ENCODE peak calls at places on chromosome 2, in nine cellular contexts. P is WERI-Rb-1, O is right atrium auricular region, V is retinal pigment epithelial cell, C is Peyer's patch, J is activated B cell treated with CpG ODN at 0.5 μM for 24 hours, Q is neural progenitor cell, L is GM12864, W is HCT116. D is an unnamed sample.

GRCh38 chr2:86107031-86107430 is 996 bp downstream of the PTCD3 start:
- DNase-seq in P (no peak), O (no peak), V (no peak), C (no peak), J (no peak), Q (no peak), L (no peak), W (no peak), D (no peak)

GRCh38 chr2:171210864-171211431 is 50.3 kb upstream of the TLK1 start:
- DNase-seq in P (no peak), O (no peak), V (no peak), C (no peak), J (no peak), Q (no peak), L (peak), W (no peak), D (no peak)

GRCh38 chr2:231187736-231188505 is 10.5 kb upstream of the ARMC9 start:
- DNase-seq in P (no peak), O (peak), V (no peak), C (no peak), J (no peak), Q (no peak), L (no peak), W (no peak), D (no peak)

GRCh38 chr2:195531754-195532153 is 125.3 kb upstream of the SLC39A10 start:
- DNase-seq in P (no peak), O (no peak), V (no peak), C (no peak), J (no peak), Q (no peak), L (no peak), W (no peak), D (no peak)

GRCh38 chr2:233546101-233546500 is 20.5 kb downstream of the USP40 start:
- DNase-seq in P (no peak), O (no peak), V (no peak), C (no peak), J (no peak), Q (no peak), L (no peak), W (no peak), D (no peak)

GRCh38 chr2:7031424-7032245 is 114.4 kb downstream of the RNF144A start:
- DNase-seq in P (peak), O (no peak), V (no peak), C (peak), J (no peak), Q (no peak), L (no peak), W (peak), D (no peak)

GRCh38 chr2:234020332-234020731 is 30.2 kb upstream of the SPP2 start:
- DNase-seq in P (no peak), O (no peak), V (no peak), C (no peak), J (no peak), Q (no peak), L (no peak), W (no peak), D (no peak)

GRCh38 chr2:73851274-73851673 is 22.5 kb downstream of the STAMBP start:
- DNase-seq in P (peak), O (no peak), V (no peak), C (peak), J (no peak), Q (no peak), L (no peak), W (peak), D (no peak)

GRCh38 chr2:175004980-175005832 is at the start of gene CHN1:
- DNase-seq in P (peak), O (peak), V (peak), C (peak), J (peak), Q (peak), L (no peak), W (no peak), D (peak)

GRCh38 chr2:38075436-38076249 is at the start of gene CYP1B1:
- DNase-seq in P (no peak), O (no peak), V (no peak), C (no peak), J (peak), Q (peak), L (no peak), W (no peak), D (no peak)

GRCh38 chr2:217943379-217944321 is 59.1 kb downstream of the TNS1 start:
- DNase-seq in P (peak), O (peak), V (no peak), C (peak), J (no peak), Q (peak), L (no peak), W (peak), D (no peak)

GRCh38 chr2:215622836-215623235 is 187.0 kb upstream of the FN1 start:
- DNase-seq in P (no peak), O (no peak), V (no peak), C (no peak), J (no peak), Q (no peak), L (no peak), W (no peak), D (no peak)

GRCh38 chr2:3108105-3108504 is 269.5 kb downstream of the EIPR1 start:
- DNase-seq in P (peak), O (peak), V (no peak), C (no peak), J (no peak), Q (no peak), L (no peak), W (no peak), D (no peak)

GRCh38 chr2:42881732-42882131 is 89.3 kb upstream of the HAAO start:
- DNase-seq in P (no peak), O (no peak), V (no peak), C (no peak), J (no peak), Q (no peak), L (no peak), W (no peak), D (no peak)

GRCh38 chr2:30234180-30234971 is 3.0 kb downstream of the LBH start:
- DNase-seq in P (no peak), O (peak), V (peak), C (no peak), J (no peak), Q (peak), L (no peak), W (no peak), D (no peak)

GRCh38 chr2:142445542-142445941 is 314.7 kb upstream of the LRP1B start:
- DNase-seq in P (no peak), O (no peak), V (no peak), C (no peak), J (no peak), Q (no peak), L (no peak), W (no peak), D (no peak)

GRCh38 chr2:174729797-174730529 is 34.3 kb downstream of the CHRNA1 start:
- DNase-seq in P (no peak), O (no peak), V (no peak), C (no peak), J (peak), Q (peak), L (no peak), W (no peak), D (no peak)

GRCh38 chr2:45874324-45874723 is 222.8 kb downstream of the PRKCE start:
- DNase-seq in P (peak), O (peak), V (no peak), C (no peak), J (no peak), Q (no peak), L (no peak), W (no peak), D (no peak)

GRCh38 chr2:134289225-134289624 is 35.4 kb downstream of the MGAT5 start:
- DNase-seq in P (no peak), O (no peak), V (no peak), C (no peak), J (no peak), Q (no peak), L (no peak), W (no peak), D (peak)

GRCh38 chr2:146661494-146662096 is 1183.2 kb upstream of the ACVR2A start:
- DNase-seq in P (no peak), O (no peak), V (no peak), C (no peak), J (no peak), Q (peak), L (no peak), W (peak), D (no peak)

GRCh38 chr2:205800804-205801203 is 118.5 kb downstream of the NRP2 start:
- DNase-seq in P (no peak), O (no peak), V (no peak), C (no peak), J (no peak), Q (no peak), L (no peak), W (no peak), D (no peak)

GRCh38 chr2:60527762-60528161 is 25.7 kb downstream of the BCL11A start:
- DNase-seq in P (no peak), O (no peak), V (no peak), C (no peak), J (no peak), Q (no peak), L (no peak), W (no peak), D (no peak)

GRCh38 chr2:60528366-60528765 is 25.1 kb downstream of the BCL11A start:
- DNase-seq in P (no peak), O (no peak), V (no peak), C (no peak), J (no peak), Q (no peak), L (no peak), W (no peak), D (no peak)

GRCh38 chr2:60523987-60524386 is 29.5 kb downstream of the BCL11A start:
- DNase-seq in P (no peak), O (no peak), V (no peak), C (no peak), J (no peak), Q (no peak), L (no peak), W (no peak), D (no peak)

GRCh38 chr2:60526623-60527022 is 26.8 kb downstream of the BCL11A start:
- DNase-seq in P (peak), O (no peak), V (no peak), C (no peak), J (no peak), Q (no peak), L (no peak), W (no peak), D (no peak)

DNA sequence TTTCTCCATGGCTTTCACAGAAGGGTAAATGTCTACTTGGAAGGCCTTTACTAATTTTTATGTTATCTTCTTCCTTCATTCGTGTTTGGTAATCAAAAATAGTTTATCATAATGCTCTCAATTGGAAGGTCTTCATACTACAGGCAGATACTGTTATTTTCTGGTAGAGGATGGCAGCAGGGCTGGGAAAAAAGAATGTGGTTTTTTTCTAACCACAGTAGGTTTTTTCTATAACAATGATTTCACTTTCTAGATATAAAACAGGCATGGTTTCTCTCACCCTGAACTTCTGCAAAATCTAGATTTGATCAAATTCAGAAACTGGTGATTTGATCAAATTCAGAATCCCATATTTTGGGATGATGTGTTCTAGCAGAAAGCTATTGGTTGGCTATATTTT is 27.6 kb downstream of the BCL11A start:
- DNase-seq in P (no peak), O (no peak), V (no peak), C (no peak), J (no peak), Q (no peak), L (no peak), W (no peak), D (no peak)
- TF ChIP-seq CTCF in P (no peak), O (no peak), V (no peak), C (no peak), J (no peak), Q (no peak), L (no peak), W (no peak), D (no peak)

DNA sequence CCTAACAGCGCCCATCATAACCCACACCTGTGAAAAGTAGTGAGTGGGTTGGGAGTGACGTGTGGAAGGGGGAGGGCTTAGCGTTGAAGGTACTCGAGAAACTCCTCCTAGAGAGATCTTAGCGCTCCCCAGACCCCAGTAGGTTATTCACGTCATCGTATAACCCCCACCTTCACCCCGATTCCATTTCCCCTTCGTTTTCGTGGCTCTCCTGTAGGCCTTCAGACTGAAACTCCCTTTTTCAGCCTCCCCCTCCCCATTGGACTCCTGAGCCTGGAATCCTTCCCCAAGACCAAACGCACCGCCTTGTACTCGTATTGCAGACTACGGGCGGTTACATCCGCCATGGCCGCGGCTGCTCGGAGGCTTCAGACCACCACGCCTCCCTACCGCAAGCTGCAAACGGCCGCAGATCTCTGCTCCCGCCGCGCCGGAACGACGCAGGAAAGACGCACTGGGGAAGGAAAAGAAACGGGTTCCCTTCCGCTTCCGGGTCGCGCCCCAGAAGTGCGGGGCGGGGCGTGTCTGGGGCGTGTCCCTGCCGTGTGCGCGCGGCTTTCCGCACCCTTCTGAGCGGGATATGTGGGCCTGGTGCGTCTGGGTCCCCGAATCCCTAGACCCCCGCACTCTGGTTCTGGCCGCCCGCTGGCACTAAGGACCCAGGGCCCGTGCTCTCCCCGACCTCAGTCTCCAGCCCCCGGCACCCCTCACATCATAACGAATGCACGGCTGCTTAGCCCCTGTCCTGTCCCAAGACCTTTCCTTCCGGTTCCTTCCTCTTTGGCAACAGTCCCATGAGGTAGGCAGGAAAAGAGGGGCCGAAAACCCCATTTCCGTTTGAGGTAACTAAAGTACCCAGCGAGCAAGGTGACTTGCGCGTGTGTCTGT is at the start of gene SNRNP200:
- DNase-seq in P (peak), O (peak), V (peak), C (peak), J (peak), Q (peak), L (peak), W (peak), D (peak)
- TF ChIP-seq CTCF in P (no peak), O (no peak), V (no peak), C (no peak), J (no peak), Q (no peak), L (no peak), W (no peak), D (no peak)

GRCh38 chr2:88192613-88193012 is 22.5 kb downstream of the THNSL2 start:
- DNase-seq in P (no peak), O (no peak), V (no peak), C (no peak), J (no peak), Q (no peak), L (no peak), W (no peak), D (no peak)

GRCh38 chr2:88188741-88189140 is 18.6 kb downstream of the THNSL2 start:
- DNase-seq in P (no peak), O (no peak), V (no peak), C (no peak), J (no peak), Q (no peak), L (no peak), W (no peak), D (no peak)

GRCh38 chr2:88195247-88195646 is 25.1 kb downstream of the THNSL2 start:
- DNase-seq in P (no peak), O (no peak), V (no peak), C (no peak), J (no peak), Q (no peak), L (no peak), W (no peak), D (no peak)

GRCh38 chr2:88190808-88191721 is 20.9 kb downstream of the THNSL2 start:
- DNase-seq in P (peak), O (no peak), V (no peak), C (no peak), J (no peak), Q (peak), L (peak), W (peak), D (no peak)

DNA sequence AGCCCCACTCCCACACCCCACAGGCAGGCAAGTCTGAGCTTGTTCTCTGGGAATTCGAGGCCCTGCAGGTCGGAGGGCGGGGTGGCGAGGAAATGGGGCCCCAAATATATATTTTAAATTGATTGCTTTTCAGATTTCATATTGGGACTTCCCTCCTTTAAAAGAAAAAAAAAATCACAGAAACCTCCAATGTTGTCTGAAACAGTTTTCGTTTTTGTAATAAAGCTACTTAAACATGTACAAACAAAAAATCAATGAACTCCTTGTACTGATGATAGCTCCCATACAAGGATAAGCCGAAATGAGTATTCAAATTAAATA is 21.5 kb downstream of the THNSL2 start:
- DNase-seq in P (no peak), O (no peak), V (no peak), C (no peak), J (no peak), Q (no peak), L (no peak), W (no peak), D (no peak)
- TF ChIP-seq CTCF in P (no peak), O (peak), V (no peak), C (no peak), J (no peak), Q (no peak), L (no peak), W (no peak), D (peak)

DNA sequence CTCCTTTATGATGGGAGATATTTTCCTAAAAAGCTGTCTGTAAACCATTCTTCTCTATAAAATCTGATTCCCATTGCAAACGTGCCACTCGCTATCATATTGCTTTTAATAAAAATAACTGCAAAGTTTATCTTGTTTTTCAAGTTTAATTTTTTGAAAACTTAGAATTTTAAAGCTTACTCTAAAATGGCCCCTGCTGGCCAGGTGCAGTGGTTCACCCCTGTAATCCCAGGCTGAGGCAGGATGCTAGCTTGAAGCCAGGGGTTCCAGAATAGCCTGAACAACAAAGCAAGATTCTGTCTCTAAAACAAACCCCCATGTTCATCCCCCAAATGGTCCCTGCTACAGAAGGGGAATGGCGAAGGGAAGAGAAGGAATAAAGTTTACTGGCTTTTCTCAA is 25.6 kb downstream of the CNRIP1 start:
- DNase-seq in P (no peak), O (no peak), V (no peak), C (no peak), J (no peak), Q (no peak), L (no peak), W (no peak), D (no peak)
- TF ChIP-seq CTCF in P (no peak), O (no peak), V (peak), C (peak), J (no peak), Q (peak), L (peak), W (peak), D (no peak)

D was measured in natural killer cell.